ENCODE peak calls at places on chromosomes 7 and 10, in four cellular contexts. X, D, O and E are unnamed samples.

GRCh38 chr7:156777364-156778069 is 115.5 kb downstream of the LMBR1 start:
- DNase-seq in X (no peak), D (no peak), O (no peak), E (peak; percentile 18)

GRCh38 chr7:977326-978048 is 2.1 kb upstream of the COX19 start:
- DNase-seq in X (no peak), D (peak; percentile 84), O (no peak), E (no peak)

GRCh38 chr10:48594371-48594770 is 10.5 kb downstream of the ARHGAP22 start:
- DNase-seq in X (no peak), D (no peak), O (peak; percentile 11), E (no peak)

GRCh38 chr7:2461268-2462026 is 14.8 kb downstream of the GRIFIN start:
- DNase-seq in X (no peak), D (no peak), O (no peak), E (no peak)

GRCh38 chr10:103448751-103449150 is 3.4 kb downstream of the CALHM2 start:
- DNase-seq in X (no peak), D (no peak), O (peak; percentile 35), E (peak; percentile 72)

GRCh38 chr10:2839081-2839725 is 228.1 kb upstream of the PFKP start:
- DNase-seq in X (peak; percentile 85), D (peak; percentile 49), O (peak; percentile 72), E (no peak)

GRCh38 chr7:130875265-130875741 is 141.3 kb upstream of the KLF14 start:
- DNase-seq in X (peak; percentile 87), D (peak; percentile 71), O (peak; percentile 77), E (no peak)

GRCh38 chr7:42677751-42678231 is 234.1 kb downstream of the C7orf25 start:
- DNase-seq in X (no peak), D (peak; percentile 37), O (no peak), E (peak; percentile 94)

GRCh38 chr10:7915923-7916322 is 97.6 kb downstream of the TAF3 start:
- DNase-seq in X (no peak), D (no peak), O (no peak), E (peak; percentile 74)

GRCh38 chr7:95157381-95157780 is 167.0 kb downstream of the PON1 start:
- DNase-seq in X (no peak), D (no peak), O (no peak), E (no peak)

GRCh38 chr10:3716093-3716492 is 68.9 kb downstream of the KLF6 start:
- DNase-seq in X (no peak), D (no peak), O (no peak), E (peak; percentile 58)

GRCh38 chr10:101848408-101848807 is 4.8 kb upstream of the KCNIP2 start:
- DNase-seq in X (no peak), D (no peak), O (no peak), E (no peak)

GRCh38 chr7:78112488-78112887 is 313.9 kb downstream of the PHTF2 start:
- DNase-seq in X (no peak), D (no peak), O (no peak), E (no peak)
- H3K4me1 ChIP-seq in X (peaks cover 37% of the 10 kb centered on the region), D (no peaks in the 10 kb centered on the region), O (peaks cover 6% of the 10 kb centered on the region), E (no peaks in the 10 kb centered on the region)

GRCh38 chr10:44051584-44052385 is 333.1 kb downstream of the CXCL12 start:
- DNase-seq in X (no peak), D (no peak), O (no peak), E (peak; percentile 87)
- H3K27ac ChIP-seq in X (no peak overlapping the region), D (no peak overlapping the region), O (no peak overlapping the region), E (no peak overlapping the region)

GRCh38 chr10:5647507-5648240 is 18.7 kb downstream of the ASB13 start:
- DNase-seq in X (no peak), D (no peak), O (no peak), E (no peak)
- H3K4me2 ChIP-seq in X (no peak overlapping the region), D (no peak overlapping the region), O (no peak overlapping the region), E (no peak overlapping the region)

GRCh38 chr7:159017210-159017609 is 127.5 kb downstream of the VIPR2 start:
- DNase-seq in X (no peak), D (no peak), O (no peak), E (no peak)

GRCh38 chr7:159014297-159015062 is 130.2 kb downstream of the VIPR2 start:
- DNase-seq in X (no peak), D (no peak), O (no peak), E (no peak)

GRCh38 chr7:159015081-159015893 is 129.4 kb downstream of the VIPR2 start:
- DNase-seq in X (peak; percentile 23), D (peak; percentile 58), O (peak; percentile 44), E (no peak)

GRCh38 chr7:159016591-159016990 is 128.1 kb downstream of the VIPR2 start:
- DNase-seq in X (no peak), D (no peak), O (no peak), E (no peak)

GRCh38 chr7:159015894-159016410 is 128.7 kb downstream of the VIPR2 start:
- DNase-seq in X (no peak), D (no peak), O (no peak), E (no peak)
- H3K4me1 ChIP-seq in X (peaks cover 15% of the 10 kb centered on the region), D (peaks cover 39% of the 10 kb centered on the region), O (peaks cover 3% of the 10 kb centered on the region), E (no peaks in the 10 kb centered on the region)

GRCh38 chr10:87961314-87961713 is 97.9 kb downstream of the PTEN start:
- DNase-seq in X (no peak), D (no peak), O (no peak), E (peak; percentile 86)
- H3K27ac ChIP-seq in X (peak overlapping the region; percentile 10), D (peak overlapping the region; percentile 3), O (no peak overlapping the region), E (peak overlapping the region; percentile 80)

GRCh38 chr10:122294006-122294405 is 22.9 kb downstream of the BTBD16 start:
- DNase-seq in X (no peak), D (peak; percentile 39), O (peak; percentile 23), E (no peak)
- H3K4me2 ChIP-seq in X (no peak overlapping the region), D (no peak overlapping the region), O (no peak overlapping the region), E (no peak overlapping the region)